ENCODE peak calls at places on chromosomes 6 and 20, in five cellular contexts. One of them, this sample, is unnamed.

GRCh38 chr6:151723152-151723551 is 84.3 kb upstream of the ESR1 start:
- DNase-seq in A549: no peak
- DNase-seq in trophoblast cell: no peak
- DNase-seq in PC-9: no peak
- DNase-seq in HCT116: no peak
- DNase-seq in this sample: no peak

GRCh38 chr6:53878808-53879207 is 84.0 kb downstream of the LRRC1 start:
- DNase-seq in trophoblast cell: no peak
- DNase-seq in PC-9: no peak
- DNase-seq in HCT116: no peak
- DNase-seq in A549: no peak
- DNase-seq in this sample: no peak

GRCh38 chr20:44952731-44953130 is 7.5 kb downstream of the TOMM34 start:
- DNase-seq in PC-9: no peak
- DNase-seq in HCT116: no peak
- DNase-seq in A549: no peak
- DNase-seq in trophoblast cell: peak
- DNase-seq in this sample: no peak

GRCh38 chr6:67563671-67564070 is 1071.4 kb upstream of the ADGRB3 start:
- DNase-seq in PC-9: no peak
- DNase-seq in A549: no peak
- DNase-seq in HCT116: no peak
- DNase-seq in trophoblast cell: no peak
- DNase-seq in this sample: no peak

GRCh38 chr20:46787986-46788762 is 78.7 kb downstream of the SLC2A10 start:
- DNase-seq in HCT116: no peak
- DNase-seq in A549: no peak
- DNase-seq in trophoblast cell: no peak
- DNase-seq in PC-9: no peak
- DNase-seq in this sample: no peak

GRCh38 chr6:164273491-164273890 is 859.0 kb downstream of the QKI start:
- DNase-seq in PC-9: no peak
- DNase-seq in trophoblast cell: no peak
- DNase-seq in A549: no peak
- DNase-seq in HCT116: no peak
- DNase-seq in this sample: no peak

GRCh38 chr20:61903575-61904340 is 161.9 kb downstream of the TAF4 start:
- DNase-seq in A549: no peak
- DNase-seq in HCT116: no peak
- DNase-seq in trophoblast cell: no peak
- DNase-seq in PC-9: no peak
- DNase-seq in this sample: no peak

GRCh38 chr6:69791065-69791471 is 5.7 kb downstream of the LMBRD1 start:
- DNase-seq in HCT116: no peak
- DNase-seq in trophoblast cell: peak
- DNase-seq in PC-9: no peak
- DNase-seq in A549: no peak
- DNase-seq in this sample: no peak

GRCh38 chr6:102742033-102742432 is 1348.5 kb downstream of the GRIK2 start:
- DNase-seq in HCT116: no peak
- DNase-seq in A549: no peak
- DNase-seq in PC-9: no peak
- DNase-seq in trophoblast cell: no peak
- DNase-seq in this sample: no peak

GRCh38 chr6:155100087-155100486 is 105.0 kb downstream of the TIAM2 start:
- DNase-seq in trophoblast cell: no peak
- DNase-seq in A549: no peak
- DNase-seq in PC-9: no peak
- DNase-seq in HCT116: no peak
- DNase-seq in this sample: no peak

GRCh38 chr6:111973897-111974639 is 79.8 kb upstream of the CCN6 start:
- DNase-seq in PC-9: no peak
- DNase-seq in trophoblast cell: no peak
- DNase-seq in HCT116: no peak
- DNase-seq in A549: no peak
- DNase-seq in this sample: no peak

GRCh38 chr20:44615169-44615791 is 32.9 kb downstream of the PKIG start:
- DNase-seq in trophoblast cell: no peak
- DNase-seq in A549: no peak
- DNase-seq in PC-9: no peak
- DNase-seq in HCT116: no peak
- DNase-seq in this sample: peak

GRCh38 chr6:6569043-6569442 is 19.5 kb upstream of the LY86 start:
- DNase-seq in trophoblast cell: no peak
- DNase-seq in PC-9: no peak
- DNase-seq in HCT116: no peak
- DNase-seq in A549: no peak
- DNase-seq in this sample: no peak

GRCh38 chr6:136608991-136609390 is 58.8 kb upstream of the MAP7 start:
- DNase-seq in A549: no peak
- DNase-seq in HCT116: no peak
- DNase-seq in trophoblast cell: no peak
- DNase-seq in PC-9: no peak
- DNase-seq in this sample: no peak

GRCh38 chr20:11247059-11247630 is 573.3 kb upstream of the JAG1 start:
- DNase-seq in PC-9: no peak
- DNase-seq in A549: no peak
- DNase-seq in HCT116: no peak
- DNase-seq in trophoblast cell: no peak
- DNase-seq in this sample: no peak

GRCh38 chr20:53891306-53891894 is 179.0 kb downstream of the BCAS1 start:
- DNase-seq in A549: no peak
- DNase-seq in trophoblast cell: no peak
- DNase-seq in PC-9: no peak
- DNase-seq in HCT116: no peak
- DNase-seq in this sample: no peak

GRCh38 chr6:170402318-170403040 is 95.9 kb downstream of the FAM120B start:
- DNase-seq in A549: no peak
- DNase-seq in HCT116: no peak
- DNase-seq in PC-9: no peak
- DNase-seq in trophoblast cell: no peak
- DNase-seq in this sample: no peak

GRCh38 chr6:123423130-123423529 is 213.6 kb downstream of the TRDN start:
- DNase-seq in A549: no peak
- DNase-seq in PC-9: no peak
- DNase-seq in HCT116: no peak
- DNase-seq in trophoblast cell: no peak
- DNase-seq in this sample: no peak

GRCh38 chr6:70162972-70163371 is 139.9 kb downstream of the COL9A1 start:
- DNase-seq in PC-9: no peak
- DNase-seq in HCT116: no peak
- DNase-seq in A549: no peak
- DNase-seq in trophoblast cell: no peak
- DNase-seq in this sample: no peak

GRCh38 chr6:133206942-133207341 is 34.2 kb upstream of the EYA4 start:
- DNase-seq in PC-9: no peak
- DNase-seq in trophoblast cell: no peak
- DNase-seq in HCT116: no peak
- DNase-seq in A549: no peak
- DNase-seq in this sample: no peak

GRCh38 chr20:38970302-38970701 is 8.2 kb downstream of the DHX35 start:
- DNase-seq in A549: peak
- DNase-seq in trophoblast cell: no peak
- DNase-seq in HCT116: no peak
- DNase-seq in PC-9: no peak
- DNase-seq in this sample: no peak

GRCh38 chr20:48738094-48738398 is 89.8 kb downstream of the PREX1 start:
- DNase-seq in trophoblast cell: no peak
- DNase-seq in HCT116: no peak
- DNase-seq in A549: no peak
- DNase-seq in PC-9: no peak
- DNase-seq in this sample: no peak

GRCh38 chr6:110415297-110415916 is at the start of gene DDO:
- DNase-seq in A549: no peak
- DNase-seq in PC-9: peak
- DNase-seq in trophoblast cell: no peak
- DNase-seq in HCT116: no peak
- DNase-seq in this sample: no peak

GRCh38 chr6:169709293-169709692 is 7.4 kb downstream of the C6orf120 start:
- DNase-seq in A549: no peak
- DNase-seq in HCT116: no peak
- DNase-seq in trophoblast cell: no peak
- DNase-seq in PC-9: no peak
- DNase-seq in this sample: no peak

GRCh38 chr6:1608976-1609661 is 596 bp upstream of the FOXC1 start:
- DNase-seq in A549: no peak
- DNase-seq in HCT116: no peak
- DNase-seq in PC-9: no peak
- DNase-seq in trophoblast cell: no peak
- DNase-seq in this sample: no peak

GRCh38 chr6:27452496-27452897 is 20.4 kb downstream of the ZNF184 start:
- DNase-seq in HCT116: no peak
- DNase-seq in A549: peak
- DNase-seq in PC-9: no peak
- DNase-seq in trophoblast cell: no peak
- DNase-seq in this sample: no peak

GRCh38 chr6:52399511-52400315 is 20.4 kb upstream of the EFHC1 start:
- DNase-seq in HCT116: no peak
- DNase-seq in trophoblast cell: no peak
- DNase-seq in PC-9: peak
- DNase-seq in A549: peak
- DNase-seq in this sample: peak

GRCh38 chr6:25312703-25313102 is 33.5 kb downstream of the CARMIL1 start:
- DNase-seq in HCT116: peak
- DNase-seq in PC-9: peak
- DNase-seq in A549: peak
- DNase-seq in trophoblast cell: no peak
- DNase-seq in this sample: no peak

GRCh38 chr6:106446287-106446885 is 85.9 kb downstream of the CRYBG1 start:
- DNase-seq in PC-9: no peak
- DNase-seq in HCT116: no peak
- DNase-seq in A549: peak
- DNase-seq in trophoblast cell: no peak
- DNase-seq in this sample: no peak

GRCh38 chr20:14829897-14830296 is 492.5 kb upstream of the FLRT3 start:
- DNase-seq in trophoblast cell: no peak
- DNase-seq in A549: no peak
- DNase-seq in PC-9: no peak
- DNase-seq in HCT116: no peak
- DNase-seq in this sample: no peak

GRCh38 chr6:72757926-72758325 is 136.1 kb downstream of the KCNQ5 start:
- DNase-seq in PC-9: no peak
- DNase-seq in trophoblast cell: no peak
- DNase-seq in A549: no peak
- DNase-seq in HCT116: no peak
- DNase-seq in this sample: no peak

GRCh38 chr20:56805313-56805712 is 176.2 kb downstream of the TFAP2C start:
- DNase-seq in PC-9: no peak
- DNase-seq in trophoblast cell: no peak
- DNase-seq in A549: no peak
- DNase-seq in HCT116: no peak
- DNase-seq in this sample: no peak
- H3K4me2 ChIP-seq in PC-9: peak
- H3K4me2 ChIP-seq in trophoblast cell: no peak
- H3K4me2 ChIP-seq in A549: no peak
- H3K4me2 ChIP-seq in HCT116: no peak
- H3K4me2 ChIP-seq in this sample: no peak

DNA sequence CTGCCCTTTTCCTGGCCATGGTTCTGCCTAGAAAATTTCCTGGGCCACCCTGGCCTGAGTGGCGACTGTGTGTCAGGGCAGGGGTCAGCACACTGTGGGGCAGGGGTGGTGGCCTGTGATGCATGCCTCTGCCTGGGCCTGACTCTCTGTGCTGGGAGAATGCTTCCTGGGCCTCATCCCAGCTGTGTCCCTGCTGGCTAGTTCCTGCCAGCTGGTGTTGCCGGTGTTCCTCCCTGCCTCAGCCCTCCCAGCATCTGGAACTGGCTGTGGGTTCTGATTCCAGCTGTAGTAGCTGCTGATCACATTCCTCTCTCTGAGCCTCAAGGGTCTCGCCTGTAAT is 101.6 kb downstream of the SYCP2 start:
- DNase-seq in A549: no peak
- DNase-seq in PC-9: no peak
- DNase-seq in trophoblast cell: no peak
- DNase-seq in HCT116: no peak
- DNase-seq in this sample: no peak
- H3K4me2 ChIP-seq in A549: no peak
- H3K4me2 ChIP-seq in PC-9: peak
- H3K4me2 ChIP-seq in trophoblast cell: no peak
- H3K4me2 ChIP-seq in HCT116: no peak
- H3K4me2 ChIP-seq in this sample: no peak

DNA sequence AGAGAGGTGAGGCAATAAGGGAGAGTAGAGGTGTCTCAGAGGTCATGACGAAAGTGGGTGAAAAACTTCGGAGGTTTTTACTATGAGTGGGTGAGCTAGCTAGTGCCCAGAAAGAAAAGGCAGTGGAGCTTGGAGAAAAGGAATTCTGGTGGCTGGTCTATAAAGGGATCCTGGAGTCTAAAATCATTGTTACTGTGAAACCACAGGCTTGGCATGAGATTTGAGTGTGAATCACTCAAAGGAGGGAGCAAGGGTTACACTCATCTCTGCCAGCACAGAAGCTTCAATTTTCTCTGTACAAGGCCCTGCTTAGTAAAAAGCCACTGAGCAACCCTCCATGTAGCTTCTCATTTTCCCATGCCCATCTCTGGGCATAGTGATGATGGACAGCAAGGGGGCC is 47.5 kb downstream of the CD83 start:
- DNase-seq in HCT116: no peak
- DNase-seq in trophoblast cell: no peak
- DNase-seq in PC-9: no peak
- DNase-seq in A549: no peak
- DNase-seq in this sample: no peak
- H3K4me2 ChIP-seq in HCT116: no peak
- H3K4me2 ChIP-seq in trophoblast cell: no peak
- H3K4me2 ChIP-seq in PC-9: no peak
- H3K4me2 ChIP-seq in A549: no peak
- H3K4me2 ChIP-seq in this sample: no peak

DNA sequence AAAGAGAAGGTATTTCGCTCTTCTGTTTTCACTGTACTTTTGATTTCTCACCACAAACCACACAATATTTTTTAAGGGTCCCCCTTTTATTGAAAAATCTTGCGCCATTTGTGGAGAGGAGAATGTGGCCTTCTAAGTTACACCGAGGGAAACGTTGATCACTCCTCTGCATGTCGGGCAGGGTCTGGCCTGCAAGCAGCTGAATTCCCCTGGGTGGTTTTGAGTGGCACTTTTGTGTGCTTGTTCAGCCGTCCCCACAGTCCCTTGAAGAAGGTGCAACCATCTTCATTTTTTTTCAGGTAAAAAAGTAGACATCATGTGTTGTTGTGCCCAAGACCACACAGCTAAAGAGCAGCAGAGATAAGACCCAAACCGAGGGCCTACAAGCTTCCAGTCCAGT is 6.1 kb downstream of the GPR31 start:
- DNase-seq in PC-9: no peak
- DNase-seq in HCT116: no peak
- DNase-seq in A549: no peak
- DNase-seq in trophoblast cell: no peak
- DNase-seq in this sample: no peak
- H3K4me2 ChIP-seq in PC-9: no peak
- H3K4me2 ChIP-seq in HCT116: no peak
- H3K4me2 ChIP-seq in A549: no peak
- H3K4me2 ChIP-seq in trophoblast cell: no peak
- H3K4me2 ChIP-seq in this sample: no peak